ENCODE peak calls at places on chromosomes 11 and 22, in ten cellular contexts. H is HAP-1; W is COLO829; L is fibroblast of pulmonary artery; M is AML-193; O is B cell; N is Right ventricle myocardium superior; S is stimulated activated CD4-positive, alpha-beta T cell treated with anti-CD3 and anti-CD28 coated beads, TNF-alpha, amount 100 ng/mL, for 48 hours; Q is stromal cell of bone marrow; I is iris pigment epithelial cell. D is an unnamed sample.

GRCh38 chr11:57868491-57868890 is 106.9 kb downstream of the CTNND1 start:
- DNase-seq in H (no peak), W (no peak), L (no peak), M (no peak), O (no peak), N (no peak), S (no peak), Q (no peak), I (no peak), D (no peak)

GRCh38 chr22:50688448-50688847 is 15.8 kb downstream of the SHANK3 start:
- DNase-seq in H (no peak), W (no peak), L (no peak), M (no peak), O (no peak), N (no peak), S (no peak), Q (no peak), I (no peak), D (no peak)

GRCh38 chr11:65148657-65149056 is 14.3 kb upstream of the SYVN1 start:
- DNase-seq in H (no peak), W (no peak), L (no peak), M (no peak), O (no peak), N (no peak), S (no peak), Q (no peak), I (no peak), D (no peak)

GRCh38 chr11:84673753-84674152 is 953.4 kb downstream of the DLG2 start:
- DNase-seq in H (peak), W (no peak), L (no peak), M (no peak), O (no peak), N (no peak), S (no peak), Q (peak), I (peak), D (no peak)

GRCh38 chr22:37211853-37212173 is 464 bp downstream of the SSTR3 start:
- DNase-seq in H (no peak), W (no peak), L (no peak), M (no peak), O (peak), N (no peak), S (no peak), Q (no peak), I (no peak), D (no peak)

GRCh38 chr11:69449320-69450063 is 32.0 kb upstream of the LINC01488 start:
- DNase-seq in H (no peak), W (peak), L (peak), M (no peak), O (no peak), N (peak), S (no peak), Q (no peak), I (peak), D (peak)

GRCh38 chr11:16185042-16185441 is 171.3 kb downstream of the SOX6 start:
- DNase-seq in H (no peak), W (no peak), L (no peak), M (no peak), O (no peak), N (no peak), S (no peak), Q (no peak), I (no peak), D (no peak)

GRCh38 chr22:44381761-44382454 is 69.2 kb upstream of the SHISAL1 start:
- DNase-seq in H (no peak), W (no peak), L (no peak), M (no peak), O (no peak), N (peak), S (no peak), Q (no peak), I (no peak), D (no peak)

GRCh38 chr11:31826530-31827438 is 15.7 kb upstream of the PAX6 start:
- DNase-seq in H (no peak), W (no peak), L (no peak), M (no peak), O (no peak), N (no peak), S (no peak), Q (no peak), I (no peak), D (no peak)

GRCh38 chr11:1202154-1202775 is 20.6 kb upstream of the MUC5B start:
- DNase-seq in H (no peak), W (no peak), L (no peak), M (no peak), O (peak), N (peak), S (no peak), Q (no peak), I (no peak), D (no peak)

GRCh38 chr11:22521226-22521625 is 104.4 kb downstream of the FANCF start:
- DNase-seq in H (no peak), W (peak), L (peak), M (no peak), O (no peak), N (no peak), S (no peak), Q (peak), I (peak), D (no peak)

GRCh38 chr11:123659311-123659710 is 4.9 kb upstream of the SCN3B start:
- DNase-seq in H (no peak), W (no peak), L (no peak), M (no peak), O (no peak), N (no peak), S (no peak), Q (no peak), I (no peak), D (no peak)

GRCh38 chr11:37908224-37908558 is 1310.2 kb upstream of the RAG2 start:
- DNase-seq in H (no peak), W (no peak), L (no peak), M (no peak), O (no peak), N (no peak), S (no peak), Q (no peak), I (no peak), D (no peak)

GRCh38 chr11:93054881-93055280 is 85.4 kb downstream of the MTNR1B start:
- DNase-seq in H (no peak), W (peak), L (peak), M (no peak), O (no peak), N (no peak), S (no peak), Q (peak), I (peak), D (peak)

GRCh38 chr22:42720263-42721044 is at the start of gene A4GALT:
- DNase-seq in H (peak), W (no peak), L (no peak), M (no peak), O (peak), N (peak), S (no peak), Q (no peak), I (no peak), D (peak)

GRCh38 chr11:65912840-65913239 is 6.0 kb downstream of the C11orf68 start:
- DNase-seq in H (no peak), W (no peak), L (peak), M (no peak), O (no peak), N (no peak), S (no peak), Q (peak), I (peak), D (peak)

GRCh38 chr11:128846985-128847384 is 20.1 kb downstream of the KCNJ1 start:
- DNase-seq in H (no peak), W (no peak), L (no peak), M (no peak), O (no peak), N (no peak), S (no peak), Q (no peak), I (no peak), D (no peak)

GRCh38 chr11:11449327-11449726 is 96.3 kb upstream of the CSNK2A3 start:
- DNase-seq in H (no peak), W (no peak), L (no peak), M (no peak), O (no peak), N (no peak), S (no peak), Q (no peak), I (no peak), D (peak)

GRCh38 chr22:27345681-27346080 is 455.9 kb downstream of the MN1 start:
- DNase-seq in H (no peak), W (no peak), L (no peak), M (no peak), O (no peak), N (no peak), S (no peak), Q (no peak), I (no peak), D (no peak)

GRCh38 chr11:100632970-100633452 is 54.1 kb upstream of the ARHGAP42 start:
- DNase-seq in H (peak), W (peak), L (peak), M (no peak), O (no peak), N (peak), S (no peak), Q (peak), I (peak), D (peak)

GRCh38 chr22:31829505-31829904 is 75.7 kb downstream of the DEPDC5 start:
- DNase-seq in H (no peak), W (peak), L (peak), M (no peak), O (no peak), N (no peak), S (peak), Q (peak), I (peak), D (peak)